ENCODE peak calls at places on chromosomes 7 and 10, in eight cellular contexts. I, Q, R, H, W, V, Y and N are unnamed samples.

GRCh38 chr10:5991708-5992107 is 14.4 kb upstream of the IL15RA start:
- DNase-seq in I (no peak), Q (no peak), R (no peak), H (no peak), W (no peak), V (no peak), Y (no peak), N (no peak)

GRCh38 chr10:88249450-88249849 is 333.7 kb downstream of the RNLS start:
- DNase-seq in I (no peak), Q (no peak), R (no peak), H (no peak), W (no peak), V (no peak), Y (no peak), N (no peak)

GRCh38 chr10:62017141-62017870 is 115.8 kb downstream of the ARID5B start:
- DNase-seq in I (no peak), Q (no peak), R (no peak), H (peak; percentile 73), W (no peak), V (no peak), Y (no peak), N (no peak)

GRCh38 chr7:7996568-7996967 is 28.0 kb downstream of the GLCCI1 start:
- DNase-seq in I (no peak), Q (no peak), R (no peak), H (peak; percentile 43), W (no peak), V (peak; percentile 13), Y (no peak), N (no peak)

GRCh38 chr10:48444861-48445841 is 138.7 kb downstream of the MAPK8 start:
- DNase-seq in I (no peak), Q (no peak), R (peak; percentile 11), H (no peak), W (no peak), V (no peak), Y (no peak), N (no peak)

GRCh38 chr7:108254259-108254658 is 124.1 kb upstream of the LAMB4 start:
- DNase-seq in I (no peak), Q (no peak), R (no peak), H (no peak), W (no peak), V (no peak), Y (no peak), N (no peak)

GRCh38 chr7:46480619-46481018 is 559.5 kb upstream of the IGFBP3 start:
- DNase-seq in I (no peak), Q (no peak), R (no peak), H (no peak), W (no peak), V (no peak), Y (no peak), N (no peak)

GRCh38 chr10:45454859-45455258 is 80.8 kb downstream of the ALOX5 start:
- DNase-seq in I (no peak), Q (no peak), R (no peak), H (no peak), W (no peak), V (no peak), Y (no peak), N (no peak)

GRCh38 chr7:56483153-56483552 is 366.9 kb upstream of the NUPR2 start:
- DNase-seq in I (no peak), Q (no peak), R (no peak), H (no peak), W (no peak), V (no peak), Y (no peak), N (no peak)
- H3K9me3 ChIP-seq in I (peaks cover 84% of the 10 kb centered on the region), Q (no peaks in the 10 kb centered on the region), R (no peaks in the 10 kb centered on the region), H (peaks cover 79% of the 10 kb centered on the region), W (no peaks in the 10 kb centered on the region), V (no peaks in the 10 kb centered on the region), Y (peaks cover 2% of the 10 kb centered on the region), N (peaks cover 2% of the 10 kb centered on the region)

GRCh38 chr7:134464496-134464895 is 5.6 kb upstream of the AKR1B1 start:
- DNase-seq in I (no peak), Q (no peak), R (no peak), H (no peak), W (no peak), V (no peak), Y (no peak), N (no peak)
- H3K9me3 ChIP-seq in I (no peaks in the 10 kb centered on the region), Q (no peaks in the 10 kb centered on the region), R (no peaks in the 10 kb centered on the region), H (peaks cover 18% of the 10 kb centered on the region), W (no peaks in the 10 kb centered on the region), V (no peaks in the 10 kb centered on the region), Y (no peaks in the 10 kb centered on the region), N (no peaks in the 10 kb centered on the region)

DNA sequence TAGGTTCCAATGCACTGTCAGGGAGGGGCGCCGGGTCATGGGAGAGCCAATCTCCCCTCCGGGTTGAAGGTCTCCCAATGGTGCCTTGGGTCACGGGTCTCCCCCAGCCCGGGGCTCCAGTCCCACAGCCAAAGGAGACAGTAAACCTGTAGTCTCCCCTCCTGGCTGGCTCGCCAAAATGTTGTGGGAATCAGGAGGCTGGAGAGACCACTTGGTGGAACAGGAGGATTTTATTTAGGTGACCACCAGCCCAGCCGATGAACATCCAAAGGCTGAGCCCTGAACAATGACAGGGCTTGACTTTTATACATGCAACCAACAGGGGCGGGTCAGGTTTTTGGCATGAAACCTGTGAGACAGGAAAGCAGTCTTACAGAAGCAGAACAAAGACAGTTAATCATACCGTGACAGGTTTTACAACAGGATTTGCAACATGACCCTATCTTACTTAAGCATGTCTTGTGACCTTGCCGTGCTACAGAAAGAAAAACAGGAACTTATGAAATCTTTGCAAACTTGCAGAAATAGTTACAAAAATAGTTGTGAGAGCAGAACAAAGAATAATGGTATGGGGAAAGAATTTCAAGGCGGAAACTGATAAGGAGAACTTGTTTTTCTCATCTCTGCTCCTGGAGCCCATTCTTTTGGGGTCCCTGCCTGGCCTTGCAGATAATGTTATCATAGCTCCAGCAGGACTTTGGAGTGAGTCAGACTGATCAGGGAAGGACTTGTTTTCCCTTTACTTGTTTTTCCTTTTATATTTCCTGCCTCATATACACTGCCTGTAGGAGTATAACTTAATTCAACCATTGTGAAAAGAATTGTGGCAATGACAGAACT is 7.1 kb downstream of the ERV3-1 start:
- DNase-seq in I (no peak), Q (no peak), R (peak; percentile 62), H (peak; percentile 42), W (no peak), V (no peak), Y (no peak), N (no peak)
- H3K9me3 ChIP-seq in I (peaks cover 38% of the 10 kb centered on the region), Q (peaks cover 37% of the 10 kb centered on the region), R (no peaks in the 10 kb centered on the region), H (peaks cover 4% of the 10 kb centered on the region), W (no peaks in the 10 kb centered on the region), V (no peaks in the 10 kb centered on the region), Y (no peaks in the 10 kb centered on the region), N (peaks cover 6% of the 10 kb centered on the region)

GRCh38 chr7:43353902-43354301 is 229.0 kb upstream of the STK17A start:
- DNase-seq in I (no peak), Q (no peak), R (no peak), H (no peak), W (no peak), V (no peak), Y (no peak), N (no peak)
- H3K9me3 ChIP-seq in I (peaks cover 11% of the 10 kb centered on the region), Q (no peaks in the 10 kb centered on the region), R (no peaks in the 10 kb centered on the region), H (peaks cover 26% of the 10 kb centered on the region), W (no peaks in the 10 kb centered on the region), V (no peaks in the 10 kb centered on the region), Y (peaks cover 5% of the 10 kb centered on the region), N (no peaks in the 10 kb centered on the region)

DNA sequence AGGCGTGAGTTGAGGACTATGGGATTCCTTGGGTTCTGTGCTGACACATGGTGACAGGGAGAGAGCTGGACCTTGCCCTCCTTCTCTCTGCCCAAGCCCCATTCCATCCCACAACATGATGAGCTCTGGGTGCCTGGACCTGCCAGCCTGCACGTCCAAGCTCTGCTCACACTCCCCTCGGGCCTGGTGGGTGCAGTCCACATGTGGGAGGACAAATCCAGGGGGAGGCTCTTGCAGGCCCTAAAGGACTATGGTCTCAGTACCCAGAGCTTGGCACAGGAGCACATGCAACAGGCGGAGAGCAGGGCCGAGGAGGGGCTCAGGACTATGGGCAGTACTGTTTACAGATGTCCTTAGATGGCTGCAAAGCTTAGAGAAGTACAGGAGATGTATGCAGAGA is 91.4 kb downstream of the CLEC2L start:
- DNase-seq in I (no peak), Q (no peak), R (no peak), H (no peak), W (no peak), V (no peak), Y (no peak), N (no peak)
- H3K9me3 ChIP-seq in I (no peaks in the 10 kb centered on the region), Q (no peaks in the 10 kb centered on the region), R (no peaks in the 10 kb centered on the region), H (no peaks in the 10 kb centered on the region), W (no peaks in the 10 kb centered on the region), V (no peaks in the 10 kb centered on the region), Y (no peaks in the 10 kb centered on the region), N (no peaks in the 10 kb centered on the region)

GRCh38 chr7:157978766-157979165 is 608.9 kb downstream of the PTPRN2 start:
- DNase-seq in I (no peak), Q (no peak), R (no peak), H (no peak), W (no peak), V (no peak), Y (no peak), N (no peak)
- H3K9me3 ChIP-seq in I (peaks cover 24% of the 10 kb centered on the region), Q (no peaks in the 10 kb centered on the region), R (no peaks in the 10 kb centered on the region), H (no peaks in the 10 kb centered on the region), W (no peaks in the 10 kb centered on the region), V (no peaks in the 10 kb centered on the region), Y (no peaks in the 10 kb centered on the region), N (no peaks in the 10 kb centered on the region)